ENCODE peak calls at places on chromosomes 3 and 15, in nine cellular contexts. P is EH, U is H54, L is Kasumi-1, E is AG20443, A is NCI-H69, T is NCI-H1105, I is NCI-H524, F is HTR-8/SVneo. H is an unnamed sample.
A peak's percentile ranks its signal among the peaks of the same experiment; 100 is the strongest.

GRCh38 chr3:123076496-123077418 is 9.9 kb downstream of the PDIA5 start:
- DNase-seq in P (no peak), U (no peak), L (no peak), E (no peak), A (peak; percentile 35), T (peak; percentile 97), I (peak; percentile 95), F (no peak), H (no peak)

GRCh38 chr15:50908209-50909043 is at the start of gene AP4E1:
- DNase-seq in P (peak; percentile 89), U (peak; percentile 33), L (peak; percentile 91), E (peak; percentile 86), A (peak; percentile 96), T (peak; percentile 78), I (peak; percentile 92), F (peak; percentile 73), H (peak; percentile 79)

GRCh38 chr3:45092132-45093031 is 53.8 kb downstream of the CDCP1 start:
- DNase-seq in P (peak; percentile 82), U (peak; percentile 49), L (no peak), E (peak; percentile 61), A (no peak), T (no peak), I (no peak), F (peak; percentile 55), H (peak; percentile 11)

GRCh38 chr3:6771171-6771570 is 89.7 kb upstream of the GRM7 start:
- DNase-seq in P (no peak), U (no peak), L (no peak), E (no peak), A (no peak), T (no peak), I (no peak), F (no peak), H (no peak)

GRCh38 chr3:48243886-48244285 is 3.0 kb downstream of the ZNF589 start:
- DNase-seq in P (no peak), U (no peak), L (no peak), E (no peak), A (no peak), T (no peak), I (peak; percentile 50), F (no peak), H (no peak)

GRCh38 chr15:75721923-75722870 is 9.5 kb upstream of the CSPG4 start:
- DNase-seq in P (no peak), U (no peak), L (no peak), E (no peak), A (no peak), T (no peak), I (no peak), F (no peak), H (no peak)

GRCh38 chr3:171321959-171322358 is 138.2 kb downstream of the TNIK start:
- DNase-seq in P (no peak), U (no peak), L (no peak), E (no peak), A (no peak), T (no peak), I (no peak), F (no peak), H (no peak)

GRCh38 chr15:87633471-87633870 is 623.1 kb downstream of the NTRK3 start:
- DNase-seq in P (no peak), U (no peak), L (peak; percentile 61), E (no peak), A (no peak), T (no peak), I (no peak), F (no peak), H (no peak)

GRCh38 chr3:170732660-170733245 is 137.2 kb downstream of the RPL22L1 start:
- DNase-seq in P (peak; percentile 58), U (no peak), L (no peak), E (no peak), A (no peak), T (no peak), I (no peak), F (no peak), H (no peak)

GRCh38 chr3:85193565-85193964 is 234.8 kb downstream of the CADM2 start:
- DNase-seq in P (no peak), U (no peak), L (no peak), E (no peak), A (no peak), T (no peak), I (no peak), F (no peak), H (no peak)

GRCh38 chr15:39114690-39115378 is 466.0 kb upstream of the THBS1 start:
- DNase-seq in P (no peak), U (no peak), L (no peak), E (no peak), A (no peak), T (no peak), I (no peak), F (no peak), H (no peak)

GRCh38 chr3:24663406-24663805 is 168.8 kb upstream of the THRB start:
- DNase-seq in P (no peak), U (no peak), L (no peak), E (no peak), A (peak; percentile 13), T (no peak), I (no peak), F (no peak), H (no peak)

GRCh38 chr3:134482622-134483021 is 3.2 kb downstream of the ANAPC13 start:
- DNase-seq in P (no peak), U (no peak), L (no peak), E (no peak), A (no peak), T (no peak), I (no peak), F (no peak), H (no peak)

GRCh38 chr15:80123034-80123433 is 29.8 kb upstream of the FAH start:
- DNase-seq in P (no peak), U (no peak), L (no peak), E (no peak), A (no peak), T (no peak), I (no peak), F (no peak), H (no peak)

GRCh38 chr15:59170295-59170881 is 36.3 kb upstream of the LDHAL6B start:
- DNase-seq in P (peak; percentile 93), U (no peak), L (no peak), E (peak; percentile 76), A (peak; percentile 93), T (no peak), I (no peak), F (no peak), H (no peak)

GRCh38 chr15:51484781-51485180 is 137.8 kb downstream of the DMXL2 start:
- DNase-seq in P (no peak), U (no peak), L (no peak), E (no peak), A (no peak), T (no peak), I (no peak), F (no peak), H (no peak)

GRCh38 chr3:39281533-39281932 is 1.7 kb upstream of the CX3CR1 start:
- DNase-seq in P (no peak), U (no peak), L (no peak), E (no peak), A (peak; percentile 43), T (no peak), I (no peak), F (no peak), H (no peak)

GRCh38 chr15:63312286-63312685 is 34.9 kb downstream of the APH1B start:
- DNase-seq in P (no peak), U (no peak), L (no peak), E (no peak), A (no peak), T (no peak), I (no peak), F (no peak), H (no peak)

GRCh38 chr15:42050484-42051255 is 29.8 kb upstream of the PLA2G4E start:
- DNase-seq in P (no peak), U (no peak), L (no peak), E (no peak), A (no peak), T (no peak), I (peak; percentile 36), F (no peak), H (no peak)

GRCh38 chr3:167783781-167784180 is 48.3 kb downstream of the SERPINI1 start:
- DNase-seq in P (no peak), U (no peak), L (no peak), E (no peak), A (no peak), T (no peak), I (no peak), F (no peak), H (no peak)

GRCh38 chr15:80265021-80265420 is 13.0 kb upstream of the CTXND1 start:
- DNase-seq in P (peak; percentile 12), U (no peak), L (no peak), E (no peak), A (no peak), T (no peak), I (no peak), F (no peak), H (no peak)

GRCh38 chr15:92968926-92969664 is 69.0 kb downstream of the CHD2 start:
- DNase-seq in P (peak; percentile 9), U (no peak), L (no peak), E (no peak), A (no peak), T (no peak), I (no peak), F (no peak), H (no peak)

H was measured in T1000.